ENCODE peak calls at places on chromosome 4, in four cellular contexts. M is HCT116, Z is Panc1, D is HepG2. F is an unnamed sample. For H3K9me3, the result is how much of the 10 kb centered on the place peaks cover.

GRCh38 chr4:68906238-68907137 is 45.1 kb downstream of the UGT2A3 start:
- DNase-seq in D (no peak), M (no peak), Z (no peak), F (no peak)

GRCh38 chr4:118005883-118006282 is 28.4 kb upstream of the NDST3 start:
- DNase-seq in M (no peak), D (no peak), Z (no peak), F (no peak)

GRCh38 chr4:120509222-120509621 is 413.3 kb downstream of the PRDM5 start:
- DNase-seq in Z (no peak), D (no peak), M (no peak), F (no peak)

GRCh38 chr4:38210396-38211114 is 250.4 kb downstream of the PTTG2 start:
- DNase-seq in D (no peak), M (no peak), Z (no peak), F (no peak)

GRCh38 chr4:140400111-140400510 is 26.7 kb downstream of the SCOC start:
- DNase-seq in M (no peak), D (no peak), Z (no peak), F (no peak)

GRCh38 chr4:60948008-60948407 is 252.1 kb upstream of the ADGRL3 start:
- DNase-seq in Z (no peak), M (no peak), D (no peak), F (no peak)

GRCh38 chr4:159129822-159130550 is 27.1 kb downstream of the RAPGEF2 start:
- DNase-seq in Z (no peak), M (no peak), D (no peak), F (no peak)

GRCh38 chr4:37847311-37847710 is 20.8 kb downstream of the PGM2 start:
- DNase-seq in Z (no peak), M (no peak), D (no peak), F (no peak)

GRCh38 chr4:41613362-41613761 is 75.4 kb downstream of the LIMCH1 start:
- DNase-seq in M (no peak), Z (no peak), D (no peak), F (no peak)

GRCh38 chr4:145931403-145931802 is 7.2 kb downstream of the ZNF827 start:
- DNase-seq in D (no peak), M (no peak), Z (no peak), F (no peak)

GRCh38 chr4:114401483-114401882 is 197.1 kb upstream of the UGT8 start:
- DNase-seq in D (no peak), Z (no peak), M (no peak), F (no peak)

GRCh38 chr4:113435893-113436292 is 325.6 kb downstream of the CAMK2D start:
- DNase-seq in D (no peak), Z (no peak), M (peak), F (no peak)

GRCh38 chr4:136651932-136652331 is 880.4 kb downstream of the PCDH18 start:
- DNase-seq in D (no peak), M (no peak), Z (no peak), F (no peak)

GRCh38 chr4:89113415-89113814 is 2.1 kb downstream of the TIGD2 start:
- DNase-seq in D (peak), Z (no peak), M (no peak), F (no peak)

GRCh38 chr4:38728651-38729141 is 54.1 kb downstream of the TLR10 start:
- DNase-seq in M (peak), Z (no peak), D (peak), F (no peak)

GRCh38 chr4:159002950-159003349 is 99.9 kb upstream of the RAPGEF2 start:
- DNase-seq in D (no peak), Z (no peak), M (no peak), F (no peak)

GRCh38 chr4:140113653-140114052 is 40.3 kb downstream of the MAML3 start:
- DNase-seq in M (no peak), D (no peak), Z (no peak), F (no peak)

GRCh38 chr4:127214001-127214400 is 418.8 kb upstream of the INTU start:
- DNase-seq in M (no peak), Z (no peak), D (no peak), F (no peak)

GRCh38 chr4:150256841-150257273 is 178.6 kb downstream of the DCLK2 start:
- DNase-seq in M (no peak), D (peak), Z (no peak), F (no peak)

GRCh38 chr4:36280555-36280954 is 861 bp upstream of the DTHD1 start:
- DNase-seq in M (no peak), D (no peak), Z (no peak), F (no peak)

GRCh38 chr4:113961322-113961698 is 18.1 kb downstream of the ARSJ start:
- DNase-seq in D (no peak), M (no peak), Z (no peak), F (no peak)

GRCh38 chr4:91963489-91963888 is 340.3 kb upstream of the GRID2 start:
- DNase-seq in D (no peak), Z (no peak), M (no peak), F (no peak)

GRCh38 chr4:271492-272103 is 33.7 kb downstream of the ZNF732 start:
- DNase-seq in D (no peak), M (no peak), Z (no peak), F (no peak)
- H3K9me3 ChIP-seq in D (half or more), M (under half), Z (half or more), F (under half)

GRCh38 chr4:170399894-170400293 is 310.1 kb upstream of the AADAT start:
- DNase-seq in M (no peak), D (no peak), Z (no peak), F (no peak)
- TF ChIP-seq TCF7L2 in M (no peak), D (no peak), Z (no peak), F (no peak)

GRCh38 chr4:147863111-147863747 is 131.3 kb downstream of the ARHGAP10 start:
- DNase-seq in D (no peak), M (no peak), Z (no peak), F (no peak)

GRCh38 chr4:147866532-147867271 is 134.8 kb downstream of the ARHGAP10 start:
- DNase-seq in Z (peak), M (peak), D (peak), F (peak)

GRCh38 chr4:147863808-147864472 is 132.1 kb downstream of the ARHGAP10 start:
- DNase-seq in Z (no peak), D (no peak), M (no peak), F (no peak)

GRCh38 chr4:147864591-147864990 is 132.7 kb downstream of the ARHGAP10 start:
- DNase-seq in M (no peak), Z (no peak), D (no peak), F (no peak)

DNA sequence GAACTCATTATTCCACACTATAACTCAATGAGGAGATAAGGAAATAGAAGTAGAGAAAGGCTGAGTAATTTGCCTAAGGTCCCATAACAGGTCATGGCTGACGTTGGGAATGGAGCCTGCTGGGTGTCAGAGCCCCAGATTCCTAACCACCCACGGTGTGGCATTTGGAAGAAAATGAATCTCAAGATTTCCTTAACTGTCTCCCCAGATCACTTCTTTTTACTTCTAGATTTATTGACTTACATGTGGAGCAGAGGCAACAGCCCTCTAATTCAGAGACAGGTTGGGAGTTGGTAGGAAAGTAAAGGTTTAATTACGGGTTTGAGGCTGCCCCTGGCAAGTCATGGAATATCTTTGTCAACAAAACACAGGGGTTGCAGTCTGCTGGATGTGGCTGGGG is 134.0 kb downstream of the ARHGAP10 start:
- DNase-seq in Z (no peak), M (no peak), D (no peak), F (no peak)
- H3K27ac ChIP-seq in Z (no peak), M (no peak), D (no peak), F (no peak)

DNA sequence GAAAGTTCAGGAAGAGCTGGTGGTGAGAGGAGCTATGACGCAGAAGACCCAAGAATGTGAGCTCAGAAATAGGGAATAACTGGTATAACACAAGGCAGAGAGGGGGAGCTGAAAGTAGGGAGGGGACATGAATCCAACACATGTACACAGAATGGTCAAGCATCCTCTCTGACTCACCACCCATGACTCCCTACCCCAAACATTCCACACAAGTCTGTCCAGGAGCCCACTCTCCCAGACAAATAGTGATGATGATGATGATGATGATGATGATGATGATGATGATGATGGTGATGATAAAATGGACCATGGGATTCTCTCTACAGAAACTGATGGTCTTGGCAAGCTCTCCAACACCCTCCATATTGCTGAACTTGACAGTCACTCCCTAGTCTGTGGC is 46.4 kb downstream of the NAT8L start:
- DNase-seq in D (no peak), Z (no peak), M (no peak), F (no peak)
- H3K9me3 ChIP-seq in D (under half), Z (under half), M (under half), F (under half)

GRCh38 chr4:123248260-123248659 is 148.3 kb upstream of the SPRY1 start:
- DNase-seq in M (no peak), Z (no peak), D (no peak), F (no peak)

GRCh38 chr4:123249821-123250220 is 146.8 kb upstream of the SPRY1 start:
- DNase-seq in D (no peak), M (no peak), Z (no peak), F (no peak)

GRCh38 chr4:123256006-123256405 is 140.6 kb upstream of the SPRY1 start:
- DNase-seq in Z (no peak), M (no peak), D (no peak), F (no peak)

GRCh38 chr4:123246085-123246484 is 150.5 kb upstream of the SPRY1 start:
- DNase-seq in Z (no peak), D (no peak), M (no peak), F (no peak)

DNA sequence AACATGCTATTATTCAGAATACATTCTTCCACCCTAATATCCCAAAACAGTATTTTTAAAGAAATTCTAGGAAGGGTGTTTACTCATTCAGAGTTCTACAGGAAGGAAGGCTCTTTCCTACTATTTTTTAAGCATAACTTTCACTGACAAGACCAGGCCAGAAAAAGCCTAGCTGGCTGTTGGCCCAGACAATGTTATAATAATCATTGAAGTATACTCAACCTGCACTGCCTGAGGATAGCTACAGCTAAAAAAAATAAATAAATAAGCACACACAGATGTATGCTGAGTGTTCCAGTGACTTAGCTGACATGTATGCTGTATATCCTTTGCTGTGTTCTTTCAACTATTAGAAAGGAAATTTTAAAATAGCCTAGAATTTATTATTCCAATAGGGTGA is 145.8 kb upstream of the SPRY1 start:
- DNase-seq in M (no peak), Z (no peak), D (no peak), F (no peak)
- TF ChIP-seq TCF7L2 in M (no peak), Z (no peak), D (no peak), F (no peak)

GRCh38 chr4:2937146-2937857 is 25.9 kb downstream of the NOP14 start:
- DNase-seq in Z (peak), D (peak), M (peak), F (no peak)

GRCh38 chr4:2935762-2936743 is 27.2 kb downstream of the NOP14 start:
- DNase-seq in D (no peak), Z (peak), M (peak), F (no peak)

GRCh38 chr4:2937986-2938385 is 25.2 kb downstream of the NOP14 start:
- DNase-seq in Z (no peak), D (no peak), M (no peak), F (no peak)

GRCh38 chr4:2934813-2935761 is 28.1 kb downstream of the NOP14 start:
- DNase-seq in M (peak), D (peak), Z (no peak), F (peak)

GRCh38 chr4:2936773-2937145 is 26.4 kb downstream of the NOP14 start:
- DNase-seq in D (no peak), M (no peak), Z (no peak), F (no peak)
- H3K27ac ChIP-seq in D (peak), M (peak), Z (peak), F (peak)

GRCh38 chr4:19945501-19945900 is 306.2 kb upstream of the SLIT2 start:
- DNase-seq in Z (no peak), M (no peak), D (no peak), F (no peak)
- H3K9me3 ChIP-seq in Z (under half), M (under half), D (half or more), F (under half)

DNA sequence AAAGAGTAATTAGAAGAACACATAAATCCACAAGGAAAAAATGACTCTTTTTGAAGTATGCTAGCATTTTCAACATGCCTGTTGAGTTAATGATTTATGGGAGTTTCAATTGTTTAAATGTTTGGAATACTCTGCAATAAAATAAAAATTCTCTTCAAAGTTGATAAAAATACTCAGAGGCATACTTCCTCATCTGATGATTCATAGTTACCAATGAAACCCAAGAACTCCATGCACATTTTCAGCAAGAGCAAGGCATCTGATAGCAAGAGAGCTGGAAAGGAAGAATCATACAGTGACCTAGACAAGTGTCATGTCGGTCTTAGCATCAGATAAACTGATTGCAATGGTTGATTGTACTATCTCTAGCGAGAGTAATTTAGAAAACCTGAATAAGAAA is 443.7 kb upstream of the ATOH1 start:
- DNase-seq in Z (no peak), D (no peak), M (no peak), F (no peak)
- TF ChIP-seq TCF7L2 in Z (no peak), D (no peak), M (no peak), F (no peak)

DNA sequence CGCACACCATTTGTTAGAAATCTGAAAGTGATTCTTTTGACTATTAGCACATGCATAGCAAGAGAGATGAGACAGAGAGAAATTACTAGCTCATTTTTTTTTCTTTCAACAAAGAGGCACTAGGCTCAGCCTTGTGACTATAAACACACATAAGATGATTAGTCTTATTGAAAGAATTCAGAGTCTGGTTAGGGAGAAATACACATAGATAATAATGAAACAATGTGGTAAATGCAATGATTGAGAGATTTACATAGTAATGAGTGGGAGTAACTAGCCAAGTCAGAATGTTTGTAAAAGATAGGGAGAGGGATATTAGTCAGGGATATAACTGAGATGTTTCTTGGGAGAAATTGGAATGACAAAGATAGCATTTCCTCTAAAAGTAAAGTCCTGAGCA is 93.2 kb downstream of the YIPF7 start:
- DNase-seq in D (no peak), M (no peak), Z (no peak), F (no peak)
- H3K27ac ChIP-seq in D (no peak), M (no peak), Z (no peak), F (no peak)

GRCh38 chr4:256492-256891 is 48.8 kb downstream of the ZNF732 start:
- DNase-seq in D (no peak), M (no peak), Z (no peak), F (no peak)

GRCh38 chr4:253936-254756 is 51.1 kb downstream of the ZNF732 start:
- DNase-seq in Z (no peak), D (no peak), M (no peak), F (no peak)

DNA sequence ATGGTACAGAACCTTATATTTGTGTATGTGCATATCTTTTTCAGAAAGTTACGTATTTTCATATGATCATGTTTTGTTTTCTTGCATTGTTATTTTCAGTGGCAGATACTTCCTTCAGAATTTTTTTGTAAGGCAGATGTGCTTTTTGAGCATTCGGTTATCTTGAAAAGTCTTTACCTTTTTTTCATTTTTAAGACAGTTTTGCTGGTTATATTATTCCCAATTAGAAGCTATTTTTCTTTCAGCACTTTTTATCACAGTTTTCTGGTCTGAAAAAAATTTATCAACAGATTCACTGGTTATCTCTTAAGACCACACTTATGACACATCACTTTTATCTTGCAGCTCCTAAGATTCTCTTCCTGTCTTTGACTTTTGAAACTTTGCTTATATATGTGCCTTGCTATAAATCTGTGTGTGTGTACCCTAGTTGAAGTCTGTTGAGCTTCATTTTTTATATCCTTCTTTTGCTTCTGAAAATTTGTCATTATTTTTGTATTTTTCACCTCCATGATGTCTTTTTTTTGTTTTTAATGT is 53.1 kb downstream of the ZNF732 start:
- DNase-seq in Z (no peak), D (no peak), M (no peak), F (no peak)
- H3K9me3 ChIP-seq in Z (under half), D (half or more), M (under half), F (under half)